ENCODE peak calls at places on chromosomes 7 and 10, in six cellular contexts. One of them, this sample, is unnamed.

GRCh38 chr10:109668137-109668536 is 255.2 kb downstream of the XPNPEP1 start:
- DNase-seq in GDM1: no peak
- DNase-seq in fibroblast of pulmonary artery: no peak
- DNase-seq in CD8-positive, alpha-beta memory T cell: no peak
- DNase-seq in M059J: no peak
- DNase-seq in kidney glomerular epithelial cell: no peak
- DNase-seq in this sample: peak

GRCh38 chr10:97519342-97519741 is 20.6 kb downstream of the UBTD1 start:
- DNase-seq in GDM1: no peak
- DNase-seq in fibroblast of pulmonary artery: peak
- DNase-seq in CD8-positive, alpha-beta memory T cell: no peak
- DNase-seq in M059J: no peak
- DNase-seq in kidney glomerular epithelial cell: no peak
- DNase-seq in this sample: no peak

GRCh38 chr7:79923953-79924352 is 210.7 kb upstream of the GNAI1 start:
- DNase-seq in GDM1: no peak
- DNase-seq in fibroblast of pulmonary artery: peak
- DNase-seq in CD8-positive, alpha-beta memory T cell: no peak
- DNase-seq in M059J: no peak
- DNase-seq in kidney glomerular epithelial cell: peak
- DNase-seq in this sample: no peak

GRCh38 chr7:105649727-105650381 is 68.6 kb upstream of the EFCAB10 start:
- DNase-seq in GDM1: no peak
- DNase-seq in fibroblast of pulmonary artery: peak
- DNase-seq in CD8-positive, alpha-beta memory T cell: no peak
- DNase-seq in M059J: peak
- DNase-seq in kidney glomerular epithelial cell: no peak
- DNase-seq in this sample: peak

GRCh38 chr10:11437391-11438241 is 173.8 kb downstream of the USP6NL start:
- DNase-seq in GDM1: no peak
- DNase-seq in fibroblast of pulmonary artery: no peak
- DNase-seq in CD8-positive, alpha-beta memory T cell: no peak
- DNase-seq in M059J: no peak
- DNase-seq in kidney glomerular epithelial cell: no peak
- DNase-seq in this sample: no peak

GRCh38 chr10:79412516-79412915 is 32.9 kb downstream of the ZCCHC24 start:
- DNase-seq in GDM1: no peak
- DNase-seq in fibroblast of pulmonary artery: no peak
- DNase-seq in CD8-positive, alpha-beta memory T cell: no peak
- DNase-seq in M059J: no peak
- DNase-seq in kidney glomerular epithelial cell: no peak
- DNase-seq in this sample: no peak

GRCh38 chr10:7000063-7000462 is 410.8 kb downstream of the SFMBT2 start:
- DNase-seq in GDM1: no peak
- DNase-seq in fibroblast of pulmonary artery: no peak
- DNase-seq in CD8-positive, alpha-beta memory T cell: no peak
- DNase-seq in M059J: peak
- DNase-seq in kidney glomerular epithelial cell: no peak
- DNase-seq in this sample: no peak

GRCh38 chr7:151486074-151486473 is 33.6 kb downstream of the RHEB start:
- DNase-seq in GDM1: no peak
- DNase-seq in fibroblast of pulmonary artery: no peak
- DNase-seq in CD8-positive, alpha-beta memory T cell: no peak
- DNase-seq in M059J: no peak
- DNase-seq in kidney glomerular epithelial cell: no peak
- DNase-seq in this sample: no peak

GRCh38 chr7:39357648-39358047 is 208.6 kb upstream of the YAE1 start:
- DNase-seq in GDM1: no peak
- DNase-seq in fibroblast of pulmonary artery: no peak
- DNase-seq in CD8-positive, alpha-beta memory T cell: no peak
- DNase-seq in M059J: no peak
- DNase-seq in kidney glomerular epithelial cell: no peak
- DNase-seq in this sample: no peak

GRCh38 chr7:105153531-105153930 is 139.5 kb downstream of the KMT2E start:
- DNase-seq in GDM1: no peak
- DNase-seq in fibroblast of pulmonary artery: no peak
- DNase-seq in CD8-positive, alpha-beta memory T cell: no peak
- DNase-seq in M059J: no peak
- DNase-seq in kidney glomerular epithelial cell: no peak
- DNase-seq in this sample: no peak

GRCh38 chr7:125065546-125065945 is 135.9 kb upstream of the POT1 start:
- DNase-seq in GDM1: no peak
- DNase-seq in fibroblast of pulmonary artery: no peak
- DNase-seq in CD8-positive, alpha-beta memory T cell: no peak
- DNase-seq in M059J: no peak
- DNase-seq in kidney glomerular epithelial cell: no peak
- DNase-seq in this sample: no peak

GRCh38 chr10:32890444-32890843 is 67.6 kb downstream of the ITGB1 start:
- DNase-seq in GDM1: no peak
- DNase-seq in fibroblast of pulmonary artery: no peak
- DNase-seq in CD8-positive, alpha-beta memory T cell: no peak
- DNase-seq in M059J: no peak
- DNase-seq in kidney glomerular epithelial cell: no peak
- DNase-seq in this sample: no peak

GRCh38 chr7:25312968-25313367 is 84.7 kb upstream of the NPVF start:
- DNase-seq in GDM1: no peak
- DNase-seq in fibroblast of pulmonary artery: no peak
- DNase-seq in CD8-positive, alpha-beta memory T cell: no peak
- DNase-seq in M059J: no peak
- DNase-seq in kidney glomerular epithelial cell: no peak
- DNase-seq in this sample: no peak

GRCh38 chr7:30003098-30003497 is 13.5 kb upstream of the SCRN1 start:
- DNase-seq in GDM1: no peak
- DNase-seq in fibroblast of pulmonary artery: no peak
- DNase-seq in CD8-positive, alpha-beta memory T cell: no peak
- DNase-seq in M059J: no peak
- DNase-seq in kidney glomerular epithelial cell: no peak
- DNase-seq in this sample: no peak

GRCh38 chr10:88157981-88158465 is 294.6 kb downstream of the PTEN start:
- DNase-seq in GDM1: no peak
- DNase-seq in fibroblast of pulmonary artery: peak
- DNase-seq in CD8-positive, alpha-beta memory T cell: no peak
- DNase-seq in M059J: peak
- DNase-seq in kidney glomerular epithelial cell: peak
- DNase-seq in this sample: peak

GRCh38 chr10:22325272-22325947 is 4.5 kb downstream of the BMI1 start:
- DNase-seq in GDM1: peak
- DNase-seq in fibroblast of pulmonary artery: peak
- DNase-seq in CD8-positive, alpha-beta memory T cell: peak
- DNase-seq in M059J: peak
- DNase-seq in kidney glomerular epithelial cell: peak
- DNase-seq in this sample: peak

GRCh38 chr7:44193011-44193802 is 4.0 kb upstream of the GCK start:
- DNase-seq in GDM1: no peak
- DNase-seq in fibroblast of pulmonary artery: no peak
- DNase-seq in CD8-positive, alpha-beta memory T cell: no peak
- DNase-seq in M059J: no peak
- DNase-seq in kidney glomerular epithelial cell: no peak
- DNase-seq in this sample: no peak

GRCh38 chr7:121167971-121168370 is 160.8 kb upstream of the WNT16 start:
- DNase-seq in GDM1: no peak
- DNase-seq in fibroblast of pulmonary artery: peak
- DNase-seq in CD8-positive, alpha-beta memory T cell: no peak
- DNase-seq in M059J: peak
- DNase-seq in kidney glomerular epithelial cell: no peak
- DNase-seq in this sample: peak

GRCh38 chr10:82394987-82395386 is 520.0 kb downstream of the NRG3 start:
- DNase-seq in GDM1: no peak
- DNase-seq in fibroblast of pulmonary artery: no peak
- DNase-seq in CD8-positive, alpha-beta memory T cell: no peak
- DNase-seq in M059J: no peak
- DNase-seq in kidney glomerular epithelial cell: no peak
- DNase-seq in this sample: no peak

GRCh38 chr7:134357486-134357885 is 40.8 kb upstream of the SLC35B4 start:
- DNase-seq in GDM1: no peak
- DNase-seq in fibroblast of pulmonary artery: no peak
- DNase-seq in CD8-positive, alpha-beta memory T cell: no peak
- DNase-seq in M059J: no peak
- DNase-seq in kidney glomerular epithelial cell: no peak
- DNase-seq in this sample: no peak

GRCh38 chr10:80187060-80187459 is 18.3 kb downstream of the ANXA11 start:
- DNase-seq in GDM1: no peak
- DNase-seq in fibroblast of pulmonary artery: no peak
- DNase-seq in CD8-positive, alpha-beta memory T cell: no peak
- DNase-seq in M059J: no peak
- DNase-seq in kidney glomerular epithelial cell: no peak
- DNase-seq in this sample: no peak

GRCh38 chr7:134298902-134299683 is 17.6 kb downstream of the SLC35B4 start:
- DNase-seq in GDM1: no peak
- DNase-seq in fibroblast of pulmonary artery: no peak
- DNase-seq in CD8-positive, alpha-beta memory T cell: no peak
- DNase-seq in M059J: no peak
- DNase-seq in kidney glomerular epithelial cell: no peak
- DNase-seq in this sample: peak

GRCh38 chr7:69430502-69431145 is 167.7 kb upstream of the AUTS2 start:
- DNase-seq in GDM1: peak
- DNase-seq in fibroblast of pulmonary artery: no peak
- DNase-seq in CD8-positive, alpha-beta memory T cell: no peak
- DNase-seq in M059J: peak
- DNase-seq in kidney glomerular epithelial cell: no peak
- DNase-seq in this sample: peak

GRCh38 chr10:4270116-4270515 is 485.1 kb upstream of the KLF6 start:
- DNase-seq in GDM1: no peak
- DNase-seq in fibroblast of pulmonary artery: peak
- DNase-seq in CD8-positive, alpha-beta memory T cell: no peak
- DNase-seq in M059J: peak
- DNase-seq in kidney glomerular epithelial cell: no peak
- DNase-seq in this sample: peak